ENCODE peak calls at places on chromosome 13, in ten cellular contexts. C, K, H, G, Z, S, P, D, J and W are unnamed samples.
A peak's percentile ranks its signal among the peaks of the same experiment; 100 is the strongest.

GRCh38 chr13:21402586-21403307 is 56.4 kb downstream of the ZDHHC20 start:
- DNase-seq in D (peak; percentile 43), S (no peak), Z (no peak), K (peak; percentile 67), J (no peak), H (peak; percentile 14), G (no peak), C (no peak), P (no peak), W (peak; percentile 17)

GRCh38 chr13:39493966-39494365 is 109.0 kb downstream of the LHFPL6 start:
- DNase-seq in G (no peak), C (no peak), P (peak; percentile 49), D (no peak), H (no peak), Z (no peak), J (no peak), K (no peak), S (no peak), W (no peak)

GRCh38 chr13:38366954-38367645 is 17.4 kb downstream of the UFM1 start:
- DNase-seq in Z (no peak), J (no peak), C (no peak), P (no peak), S (no peak), H (no peak), K (no peak), D (peak; percentile 39), G (no peak), W (peak; percentile 45)

GRCh38 chr13:112664501-112665203 is 25.2 kb upstream of the ATP11A start:
- DNase-seq in P (peak; percentile 18), K (no peak), C (no peak), H (no peak), G (no peak), S (no peak), Z (no peak), D (no peak), J (no peak), W (no peak)

GRCh38 chr13:100541882-100542545 is 46.6 kb downstream of the GGACT start:
- DNase-seq in Z (no peak), J (no peak), S (no peak), D (no peak), C (no peak), H (no peak), K (no peak), G (no peak), P (no peak), W (peak; percentile 34)

GRCh38 chr13:88136098-88136790 is 465.1 kb downstream of the SLITRK5 start:
- DNase-seq in K (no peak), G (no peak), Z (peak; percentile 59), C (no peak), D (no peak), H (no peak), J (no peak), P (no peak), S (no peak), W (no peak)

GRCh38 chr13:26168276-26168814 is 53.8 kb downstream of the RNF6 start:
- DNase-seq in J (no peak), G (no peak), K (no peak), C (no peak), D (no peak), P (no peak), S (no peak), Z (no peak), H (no peak), W (no peak)

GRCh38 chr13:35743165-35743564 is 266.7 kb upstream of the MAB21L1 start:
- DNase-seq in K (no peak), J (no peak), P (no peak), Z (no peak), D (no peak), G (no peak), S (no peak), C (no peak), H (no peak), W (no peak)

GRCh38 chr13:35500071-35500595 is 23.6 kb upstream of the MAB21L1 start:
- DNase-seq in S (no peak), C (no peak), P (no peak), J (no peak), Z (no peak), H (no peak), K (no peak), G (no peak), D (no peak), W (no peak)

GRCh38 chr13:26563713-26564112 is 6.2 kb downstream of the WASF3 start:
- DNase-seq in C (no peak), Z (no peak), P (no peak), S (no peak), G (no peak), K (no peak), J (no peak), H (no peak), D (no peak), W (no peak)

GRCh38 chr13:30739646-30740642 is 4.6 kb downstream of the ALOX5AP start:
- DNase-seq in P (no peak), G (peak; percentile 86), Z (no peak), D (peak; percentile 99), S (no peak), J (no peak), H (peak; percentile 11), K (no peak), C (no peak), W (peak; percentile 81)

GRCh38 chr13:28357846-28358496 is 137.0 kb downstream of the FLT1 start:
- DNase-seq in C (no peak), S (no peak), D (no peak), H (no peak), K (no peak), G (no peak), J (no peak), Z (no peak), P (no peak), W (no peak)

GRCh38 chr13:110624766-110625756 is 9.7 kb downstream of the NAXD start:
- DNase-seq in S (no peak), H (no peak), J (no peak), C (no peak), D (no peak), G (no peak), Z (no peak), P (no peak), K (no peak), W (no peak)

GRCh38 chr13:109145631-109146030 is 516.2 kb downstream of the MYO16 start:
- DNase-seq in H (peak; percentile 78), D (peak; percentile 64), C (no peak), G (peak; percentile 44), K (peak; percentile 13), P (no peak), J (no peak), S (peak; percentile 45), Z (no peak), W (peak; percentile 57)

GRCh38 chr13:35514166-35514565 is 37.7 kb upstream of the MAB21L1 start:
- DNase-seq in C (no peak), J (no peak), Z (no peak), K (no peak), D (peak; percentile 1), H (no peak), P (no peak), G (no peak), S (no peak), W (no peak)

GRCh38 chr13:75963318-75963717 is 327.2 kb downstream of the LMO7 start:
- DNase-seq in P (no peak), K (peak; percentile 2), C (no peak), G (no peak), D (no peak), H (peak; percentile 31), S (no peak), Z (no peak), J (no peak), W (no peak)

GRCh38 chr13:48891586-48891985 is 84.1 kb upstream of the FNDC3A start:
- DNase-seq in K (peak; percentile 20), H (peak; percentile 55), P (no peak), D (peak; percentile 62), J (no peak), C (no peak), Z (no peak), G (no peak), S (no peak), W (peak; percentile 51)

GRCh38 chr13:94057618-94058017 is 421.9 kb downstream of the DCT start:
- DNase-seq in Z (no peak), K (no peak), P (no peak), D (no peak), S (no peak), H (no peak), G (no peak), C (no peak), J (no peak), W (no peak)
- H3K27ac ChIP-seq in Z (no peak overlapping the region), K (no peak overlapping the region), P (no peak overlapping the region), D (no peak overlapping the region), S (no peak overlapping the region), H (no peak overlapping the region), G (no peak overlapping the region), C (no peak overlapping the region), J (no peak overlapping the region), W (no peak overlapping the region)

GRCh38 chr13:47334173-47334572 is 437.3 kb upstream of the HTR2A start:
- DNase-seq in G (peak; percentile 64), Z (no peak), C (no peak), S (no peak), H (no peak), J (no peak), K (no peak), D (peak; percentile 91), P (no peak), W (no peak)
- TF ChIP-seq CTCF in G (no peak), Z (no peak), C (no peak), S (no peak), H (no peak), J (no peak), K (no peak), D (no peak), P (no peak), W (no peak)

GRCh38 chr13:33275916-33276315 is 9.6 kb downstream of the STARD13 start:
- DNase-seq in P (no peak), K (no peak), J (no peak), Z (no peak), G (no peak), H (no peak), D (peak; percentile 97), S (no peak), C (no peak), W (no peak)

GRCh38 chr13:33274264-33274663 is 11.3 kb downstream of the STARD13 start:
- DNase-seq in G (no peak), C (no peak), J (no peak), Z (no peak), P (no peak), D (peak; percentile 54), H (no peak), S (no peak), K (no peak), W (no peak)

GRCh38 chr13:33272531-33273124 is 12.9 kb downstream of the STARD13 start:
- DNase-seq in P (no peak), S (no peak), K (peak; percentile 52), Z (no peak), J (no peak), G (no peak), C (no peak), D (peak; percentile 39), H (no peak), W (peak; percentile 46)

GRCh38 chr13:33270906-33271538 is 14.5 kb downstream of the STARD13 start:
- DNase-seq in H (no peak), C (no peak), G (no peak), K (no peak), J (no peak), P (no peak), S (no peak), Z (no peak), D (no peak), W (no peak)

GRCh38 chr13:33271759-33272158 is 13.8 kb downstream of the STARD13 start:
- DNase-seq in P (no peak), H (no peak), D (no peak), K (no peak), S (no peak), G (no peak), J (no peak), C (no peak), Z (no peak), W (no peak)
- H3K27ac ChIP-seq in P (no peak overlapping the region), H (peak overlapping the region; percentile 77), D (no peak overlapping the region), K (peak overlapping the region; percentile 84), S (peak overlapping the region; percentile 44), G (no peak overlapping the region), J (peak overlapping the region; percentile 62), C (no peak overlapping the region), Z (peak overlapping the region; percentile 62), W (peak overlapping the region; percentile 52)

GRCh38 chr13:34076943-34077703 is 259.2 kb downstream of the RFC3 start:
- DNase-seq in C (no peak), D (peak; percentile 79), H (peak; percentile 36), Z (no peak), P (no peak), S (no peak), J (no peak), G (no peak), K (peak; percentile 16), W (peak; percentile 33)
- TF ChIP-seq CTCF in C (peak; percentile 44), D (peak; percentile 69), H (peak; percentile 58), Z (peak; percentile 68), P (peak; percentile 72), S (peak; percentile 44), J (peak; percentile 54), G (peak; percentile 62), K (peak; percentile 76), W (peak; percentile 75)